ENCODE peak calls at places on chromosomes 12 and 14, in nine cellular contexts. I is PC-3, W is GM23338, O is body of pancreas, K is H9, P is ovary, X is left ventricle myocardium inferior, D is A549, B is adrenal gland. S is an unnamed sample. For H3K4me1, the result is how much of the 10 kb centered on the place peaks cover.

GRCh38 chr12:120196363-120196762 is 1.8 kb upstream of the GCN1 start:
- DNase-seq in I (no peak), W (no peak), O (no peak), K (no peak), P (no peak), X (no peak), D (no peak), B (no peak), S (no peak)

GRCh38 chr14:99127651-99128167 is 144.3 kb downstream of the BCL11B start:
- DNase-seq in I (peak), W (peak), O (no peak), K (no peak), P (no peak), X (no peak), D (peak), B (peak), S (no peak)

GRCh38 chr12:27822076-27822712 is 42.2 kb upstream of the MANSC4 start:
- DNase-seq in I (peak), W (no peak), O (no peak), K (no peak), P (no peak), X (no peak), D (peak), B (no peak), S (peak)

GRCh38 chr14:32472512-32473472 is 143.7 kb downstream of the AKAP6 start:
- DNase-seq in I (peak), W (peak), O (peak), K (no peak), P (no peak), X (peak), D (peak), B (no peak), S (no peak)

GRCh38 chr12:91562476-91562875 is 379.9 kb upstream of the DCN start:
- DNase-seq in I (no peak), W (no peak), O (no peak), K (no peak), P (no peak), X (no peak), D (no peak), B (no peak), S (no peak)

GRCh38 chr14:75044760-75045159 is 6.5 kb downstream of the MLH3 start:
- DNase-seq in I (no peak), W (no peak), O (no peak), K (no peak), P (no peak), X (no peak), D (no peak), B (no peak), S (no peak)

GRCh38 chr12:24835377-24835776 is 113.5 kb downstream of the BCAT1 start:
- DNase-seq in I (no peak), W (no peak), O (no peak), K (no peak), P (no peak), X (no peak), D (no peak), B (no peak), S (no peak)

GRCh38 chr14:61192970-61193369 is 88.2 kb downstream of the TMEM30B start:
- DNase-seq in I (no peak), W (no peak), O (no peak), K (no peak), P (no peak), X (no peak), D (no peak), B (no peak), S (no peak)

GRCh38 chr12:24948816-24949722 is at the start of gene BCAT1:
- DNase-seq in I (no peak), W (peak), O (peak), K (peak), P (peak), X (peak), D (peak), B (peak), S (peak)

GRCh38 chr14:31286456-31287293 is 79.1 kb upstream of the HECTD1 start:
- DNase-seq in I (peak), W (peak), O (peak), K (peak), P (no peak), X (no peak), D (peak), B (no peak), S (no peak)
- TF ChIP-seq CTCF in I (peak), W (peak), O (peak), K (peak), P (no peak), X (peak), D (no peak), B (peak), S (no peak)

GRCh38 chr14:69634871-69635270 is 23.5 kb downstream of the SUSD6 start:
- DNase-seq in I (no peak), W (no peak), O (no peak), K (no peak), P (no peak), X (no peak), D (no peak), B (no peak), S (no peak)

GRCh38 chr14:69633238-69633637 is 21.8 kb downstream of the SUSD6 start:
- DNase-seq in I (no peak), W (peak), O (no peak), K (no peak), P (no peak), X (no peak), D (no peak), B (no peak), S (no peak)

GRCh38 chr14:69631509-69631908 is 20.1 kb downstream of the SUSD6 start:
- DNase-seq in I (peak), W (no peak), O (no peak), K (no peak), P (no peak), X (no peak), D (no peak), B (no peak), S (no peak)

GRCh38 chr14:69632154-69632553 is 20.8 kb downstream of the SUSD6 start:
- DNase-seq in I (no peak), W (no peak), O (no peak), K (no peak), P (no peak), X (no peak), D (no peak), B (no peak), S (no peak)

GRCh38 chr14:69632752-69633151 is 21.4 kb downstream of the SUSD6 start:
- DNase-seq in I (no peak), W (no peak), O (no peak), K (no peak), P (no peak), X (no peak), D (no peak), B (no peak), S (no peak)
- H3K4me1 ChIP-seq in I (under half), W (under half), O (half or more), K (under half), P (under half), X (half or more), D (under half), B (half or more), S (half or more)

GRCh38 chr12:54024127-54024526 is 4.1 kb upstream of the HOXC6 start:
- DNase-seq in I (no peak), W (peak), O (no peak), K (no peak), P (peak), X (no peak), D (no peak), B (peak), S (no peak)

GRCh38 chr12:54027442-54027786 is 826 bp upstream of the HOXC6 start:
- DNase-seq in I (no peak), W (no peak), O (no peak), K (no peak), P (no peak), X (no peak), D (no peak), B (no peak), S (no peak)

GRCh38 chr12:54024581-54024980 is 3.7 kb upstream of the HOXC6 start:
- DNase-seq in I (no peak), W (no peak), O (no peak), K (no peak), P (peak), X (no peak), D (no peak), B (peak), S (no peak)

GRCh38 chr12:54026640-54027441 is 1.4 kb upstream of the HOXC6 start:
- DNase-seq in I (no peak), W (no peak), O (no peak), K (no peak), P (peak), X (no peak), D (no peak), B (no peak), S (no peak)

DNA sequence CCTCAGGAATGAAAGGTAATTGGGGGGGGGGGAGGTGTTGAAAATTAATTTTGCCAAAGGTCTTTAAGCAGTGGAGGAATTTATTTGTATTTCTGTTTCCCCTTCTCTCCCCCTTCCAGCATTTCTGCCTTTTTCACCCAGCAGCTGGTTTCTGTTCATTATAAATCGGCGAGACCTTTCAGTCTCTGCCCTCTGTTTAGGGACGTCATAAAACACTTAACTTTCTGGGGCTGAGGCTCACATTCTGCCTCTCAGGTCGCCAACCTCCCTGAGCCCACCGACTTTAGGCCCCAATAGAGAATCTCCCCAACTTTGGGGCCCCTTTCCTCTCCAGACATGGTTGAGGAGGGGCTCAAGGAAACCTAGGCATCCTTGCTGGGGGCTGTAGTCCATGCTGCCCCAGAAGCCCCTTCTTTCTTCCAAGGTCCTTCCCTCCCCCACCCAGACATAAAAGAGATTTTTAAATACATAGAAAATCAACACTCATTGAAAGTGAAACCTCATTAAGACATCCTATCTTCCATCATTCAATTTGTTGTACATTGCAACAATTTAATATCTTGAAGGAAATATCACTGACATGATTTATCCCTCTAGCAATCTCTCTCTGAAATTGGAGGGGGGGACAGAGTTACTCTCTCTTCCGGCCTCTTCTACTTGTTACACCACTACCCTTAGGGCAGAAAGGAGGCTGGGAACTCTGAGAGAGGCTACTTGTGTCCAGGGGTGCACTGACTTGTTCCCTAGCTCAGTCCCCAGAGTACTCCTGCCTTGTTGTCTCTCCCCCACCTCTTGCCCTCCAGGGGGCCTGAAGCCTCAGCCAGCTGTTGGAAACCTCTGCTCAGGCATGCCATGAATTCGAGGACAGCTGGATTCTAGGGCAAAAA is 2.5 kb upstream of the HOXC6 start:
- DNase-seq in I (no peak), W (peak), O (no peak), K (no peak), P (peak), X (no peak), D (no peak), B (peak), S (no peak)
- H3K27ac ChIP-seq in I (no peak), W (no peak), O (no peak), K (no peak), P (peak), X (no peak), D (no peak), B (peak), S (no peak)

GRCh38 chr12:8780389-8780788 is 42.0 kb upstream of the A2ML1 start:
- DNase-seq in I (peak), W (peak), O (no peak), K (peak), P (no peak), X (no peak), D (peak), B (no peak), S (no peak)
- TF ChIP-seq CTCF in I (peak), W (peak), O (no peak), K (peak), P (no peak), X (peak), D (peak), B (peak), S (no peak)

GRCh38 chr14:40784860-40785259 is 821.8 kb upstream of the LRFN5 start:
- DNase-seq in I (no peak), W (no peak), O (no peak), K (no peak), P (no peak), X (no peak), D (no peak), B (no peak), S (no peak)
- H3K4me1 ChIP-seq in I (under half), W (under half), O (under half), K (under half), P (under half), X (under half), D (under half), B (under half), S (under half)

GRCh38 chr12:45731376-45731775 is 1.9 kb downstream of the ARID2 start:
- DNase-seq in I (peak), W (peak), O (no peak), K (no peak), P (no peak), X (no peak), D (no peak), B (no peak), S (no peak)

GRCh38 chr12:45730842-45731336 is 1.4 kb downstream of the ARID2 start:
- DNase-seq in I (peak), W (no peak), O (no peak), K (no peak), P (peak), X (no peak), D (no peak), B (no peak), S (peak)

GRCh38 chr12:45730116-45730841 is 773 bp downstream of the ARID2 start:
- DNase-seq in I (peak), W (peak), O (peak), K (peak), P (peak), X (peak), D (peak), B (peak), S (peak)

GRCh38 chr12:45732250-45732649 is 2.7 kb downstream of the ARID2 start:
- DNase-seq in I (peak), W (no peak), O (no peak), K (no peak), P (no peak), X (no peak), D (no peak), B (no peak), S (peak)

GRCh38 chr12:45732936-45733335 is 3.4 kb downstream of the ARID2 start:
- DNase-seq in I (no peak), W (no peak), O (no peak), K (no peak), P (no peak), X (no peak), D (no peak), B (no peak), S (no peak)
- H3K27ac ChIP-seq in I (no peak), W (no peak), O (peak), K (no peak), P (peak), X (peak), D (no peak), B (no peak), S (peak)

DNA sequence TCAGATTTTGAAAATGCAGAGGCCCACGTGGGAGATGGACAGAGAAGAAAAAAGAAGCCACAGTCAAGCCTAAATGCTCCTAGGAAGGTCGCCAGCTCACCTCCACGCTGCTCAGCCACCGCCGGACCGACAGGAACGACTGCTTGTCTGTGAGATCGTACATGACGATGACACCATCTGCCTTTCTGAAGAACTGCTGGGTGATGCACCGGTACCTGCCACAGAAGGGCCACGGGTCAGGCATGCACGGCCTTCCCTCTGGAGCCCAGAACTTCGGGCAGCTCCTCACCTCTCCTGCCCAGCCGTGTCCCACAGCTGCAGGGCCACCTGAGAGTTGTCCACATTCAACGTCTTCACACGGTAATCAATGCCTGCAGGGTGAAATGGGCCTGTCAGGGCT is 125.6 kb downstream of the CRACR2A start:
- DNase-seq in I (no peak), W (no peak), O (no peak), K (no peak), P (no peak), X (no peak), D (no peak), B (no peak), S (no peak)
- TF ChIP-seq CTCF in I (no peak), W (no peak), O (no peak), K (no peak), P (no peak), X (no peak), D (no peak), B (no peak), S (no peak)

DNA sequence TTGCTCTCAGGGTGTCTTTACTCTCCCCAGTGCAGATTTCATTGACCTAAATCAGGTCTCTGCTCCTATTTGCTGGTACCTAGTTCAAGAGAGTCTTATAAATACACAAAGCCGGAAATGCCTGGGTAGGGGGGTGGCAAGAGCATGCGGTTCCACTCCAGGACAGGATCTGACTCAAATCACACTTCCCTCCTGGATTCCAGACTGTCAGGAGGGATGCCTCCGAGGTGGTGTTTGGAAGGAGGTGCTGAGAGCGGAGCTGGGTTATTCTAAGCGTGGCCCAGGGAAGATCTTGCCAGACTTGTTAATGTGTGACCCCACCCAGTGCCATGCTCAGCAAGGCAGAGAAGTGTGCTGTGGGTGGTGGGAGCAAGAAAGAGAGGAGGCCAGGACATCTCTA is 49.8 kb downstream of the B4GALNT3 start:
- DNase-seq in I (peak), W (no peak), O (no peak), K (no peak), P (no peak), X (no peak), D (no peak), B (no peak), S (no peak)
- H3K4me1 ChIP-seq in I (under half), W (under half), O (under half), K (under half), P (under half), X (under half), D (under half), B (under half), S (under half)

GRCh38 chr12:47214001-47214619 is 134.4 kb upstream of the AMIGO2 start:
- DNase-seq in I (no peak), W (no peak), O (no peak), K (no peak), P (no peak), X (no peak), D (no peak), B (no peak), S (no peak)
- H3K27ac ChIP-seq in I (no peak), W (no peak), O (no peak), K (no peak), P (no peak), X (no peak), D (peak), B (no peak), S (peak)

GRCh38 chr12:63941879-63942278 is 97.4 kb downstream of the SRGAP1 start:
- DNase-seq in I (no peak), W (no peak), O (no peak), K (no peak), P (no peak), X (no peak), D (no peak), B (no peak), S (no peak)

GRCh38 chr12:63937381-63938168 is 93.1 kb downstream of the SRGAP1 start:
- DNase-seq in I (no peak), W (no peak), O (no peak), K (no peak), P (no peak), X (no peak), D (no peak), B (no peak), S (no peak)

GRCh38 chr12:63942464-63943241 is 98.2 kb downstream of the SRGAP1 start:
- DNase-seq in I (no peak), W (no peak), O (no peak), K (no peak), P (no peak), X (no peak), D (no peak), B (no peak), S (no peak)

GRCh38 chr12:63944036-63944579 is 99.6 kb downstream of the SRGAP1 start:
- DNase-seq in I (no peak), W (no peak), O (no peak), K (no peak), P (no peak), X (no peak), D (no peak), B (no peak), S (no peak)

GRCh38 chr12:63940295-63940997 is 95.9 kb downstream of the SRGAP1 start:
- DNase-seq in I (no peak), W (no peak), O (no peak), K (no peak), P (no peak), X (no peak), D (no peak), B (no peak), S (no peak)
- TF ChIP-seq CTCF in I (no peak), W (no peak), O (no peak), K (no peak), P (no peak), X (no peak), D (no peak), B (no peak), S (no peak)

S was measured in CD8-positive, alpha-beta T cell.